ENCODE peak calls at places on chromosomes 3 and 15, in five cellular contexts. One of them, this sample, is unnamed.

GRCh38 chr3:196274585-196274984 is 12.9 kb downstream of the PCYT1A start:
- DNase-seq in GM12878: peak
- DNase-seq in K562: peak
- DNase-seq in HEK293T: no peak
- DNase-seq in HepG2: no peak
- DNase-seq in this sample: no peak

GRCh38 chr15:29554531-29554930 is 267.7 kb downstream of the TJP1 start:
- DNase-seq in GM12878: no peak
- DNase-seq in K562: no peak
- DNase-seq in HEK293T: no peak
- DNase-seq in HepG2: no peak
- DNase-seq in this sample: no peak

GRCh38 chr3:56137406-56137805 is 330.9 kb downstream of the ERC2 start:
- DNase-seq in GM12878: no peak
- DNase-seq in K562: no peak
- DNase-seq in HEK293T: no peak
- DNase-seq in HepG2: no peak
- DNase-seq in this sample: no peak

GRCh38 chr15:73982251-73982962 is 9.7 kb downstream of the STOML1 start:
- DNase-seq in GM12878: no peak
- DNase-seq in K562: no peak
- DNase-seq in HEK293T: no peak
- DNase-seq in HepG2: no peak
- DNase-seq in this sample: no peak

GRCh38 chr15:68677996-68678395 is 99.2 kb downstream of the CORO2B start:
- DNase-seq in GM12878: no peak
- DNase-seq in K562: no peak
- DNase-seq in HEK293T: no peak
- DNase-seq in HepG2: no peak
- DNase-seq in this sample: no peak

GRCh38 chr3:141447391-141447790 is 39.4 kb upstream of the RASA2 start:
- DNase-seq in GM12878: no peak
- DNase-seq in K562: no peak
- DNase-seq in HEK293T: no peak
- DNase-seq in HepG2: no peak
- DNase-seq in this sample: no peak

GRCh38 chr3:60102154-60102553 is 1052.3 kb upstream of the CFAP20DC start:
- DNase-seq in GM12878: no peak
- DNase-seq in K562: no peak
- DNase-seq in HEK293T: no peak
- DNase-seq in HepG2: no peak
- DNase-seq in this sample: no peak

GRCh38 chr3:11803977-11804903 is 42.4 kb downstream of the TAMM41 start:
- DNase-seq in GM12878: no peak
- DNase-seq in K562: peak
- DNase-seq in HEK293T: peak
- DNase-seq in HepG2: peak
- DNase-seq in this sample: peak

GRCh38 chr15:63348392-63348791 is 33.3 kb downstream of the CA12 start:
- DNase-seq in GM12878: no peak
- DNase-seq in K562: no peak
- DNase-seq in HEK293T: no peak
- DNase-seq in HepG2: no peak
- DNase-seq in this sample: peak

GRCh38 chr15:86167816-86168215 is 88.1 kb downstream of the AGBL1 start:
- DNase-seq in GM12878: no peak
- DNase-seq in K562: no peak
- DNase-seq in HEK293T: no peak
- DNase-seq in HepG2: no peak
- DNase-seq in this sample: no peak

GRCh38 chr3:138467905-138468304 is 33.5 kb downstream of the ESYT3 start:
- DNase-seq in GM12878: no peak
- DNase-seq in K562: no peak
- DNase-seq in HEK293T: no peak
- DNase-seq in HepG2: no peak
- DNase-seq in this sample: no peak

GRCh38 chr15:39919740-39920509 is at the start of gene GPR176:
- DNase-seq in GM12878: no peak
- DNase-seq in K562: no peak
- DNase-seq in HEK293T: peak
- DNase-seq in HepG2: no peak
- DNase-seq in this sample: peak

GRCh38 chr15:60616628-60617027 is 137.7 kb upstream of the ICE2 start:
- DNase-seq in GM12878: no peak
- DNase-seq in K562: no peak
- DNase-seq in HEK293T: no peak
- DNase-seq in HepG2: no peak
- DNase-seq in this sample: no peak

GRCh38 chr3:150443331-150443741 is 35.2 kb downstream of the TSC22D2 start:
- DNase-seq in GM12878: no peak
- DNase-seq in K562: no peak
- DNase-seq in HEK293T: no peak
- DNase-seq in HepG2: no peak
- DNase-seq in this sample: no peak

DNA sequence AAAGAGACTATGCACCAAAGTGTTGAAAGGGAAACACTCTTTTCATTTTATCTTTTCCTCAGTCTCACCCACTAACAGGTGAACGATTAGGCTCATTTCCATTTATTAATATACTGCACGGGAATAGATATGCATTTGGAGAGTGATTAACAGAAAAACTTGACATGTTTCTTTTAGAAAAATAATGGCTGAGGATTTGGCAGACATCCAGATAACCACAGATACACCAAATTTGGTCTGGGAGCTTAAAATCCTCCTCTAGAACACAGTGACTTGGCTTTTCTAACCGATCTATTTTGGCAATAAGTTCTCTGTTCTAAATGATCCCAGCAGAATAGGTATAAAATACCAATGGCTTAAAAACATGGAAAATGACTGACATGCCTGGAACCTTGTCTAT is 459.3 kb upstream of the SGO1 start:
- DNase-seq in GM12878: no peak
- DNase-seq in K562: no peak
- DNase-seq in HEK293T: no peak
- DNase-seq in HepG2: no peak
- DNase-seq in this sample: no peak
- TF ChIP-seq FOXM1 in GM12878: no peak
- TF ChIP-seq FOXM1 in K562: no peak
- TF ChIP-seq FOXM1 in HEK293T: no peak
- TF ChIP-seq FOXM1 in HepG2: no peak
- TF ChIP-seq FOXM1 in this sample: no peak

DNA sequence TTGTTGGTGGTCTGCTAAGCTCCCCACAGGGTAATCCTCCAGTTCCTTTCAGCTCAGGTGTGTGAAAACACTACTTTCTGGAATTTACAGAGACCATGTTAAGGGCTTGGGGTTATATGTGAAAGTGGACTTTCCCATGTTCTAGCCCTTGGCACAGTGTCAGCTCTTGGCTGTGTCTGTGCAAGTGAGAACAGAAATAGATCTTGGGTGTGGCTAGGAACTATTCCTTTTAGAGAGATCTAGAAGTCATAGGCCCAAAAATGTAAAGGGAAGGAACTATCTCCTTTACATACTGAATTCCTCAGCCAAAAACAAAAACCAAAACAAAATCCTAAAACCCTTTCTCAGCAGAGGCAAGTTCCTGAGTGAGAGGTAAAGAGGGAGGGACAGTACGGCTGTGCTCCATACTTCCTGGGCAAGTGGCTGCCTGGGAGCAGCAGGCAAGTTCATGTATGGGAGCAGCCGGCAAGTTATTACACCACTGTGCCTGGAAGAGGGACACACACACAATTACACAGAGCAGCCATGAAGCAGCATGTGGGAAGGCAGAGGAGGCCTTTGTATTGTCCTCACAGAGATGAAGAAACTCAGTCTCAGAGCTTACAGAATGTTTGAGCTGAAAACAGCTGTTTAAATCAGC is 19.9 kb upstream of the C3orf62 start:
- DNase-seq in GM12878: no peak
- DNase-seq in K562: no peak
- DNase-seq in HEK293T: no peak
- DNase-seq in HepG2: no peak
- DNase-seq in this sample: no peak
- TF ChIP-seq FOXM1 in GM12878: no peak
- TF ChIP-seq FOXM1 in K562: no peak
- TF ChIP-seq FOXM1 in HEK293T: no peak
- TF ChIP-seq FOXM1 in HepG2: no peak
- TF ChIP-seq FOXM1 in this sample: no peak

GRCh38 chr3:175065492-175065891 is 206.4 kb downstream of the NAALADL2 start:
- DNase-seq in GM12878: no peak
- DNase-seq in K562: no peak
- DNase-seq in HEK293T: no peak
- DNase-seq in HepG2: no peak
- DNase-seq in this sample: no peak
- TF ChIP-seq FOXM1 in GM12878: no peak
- TF ChIP-seq FOXM1 in K562: no peak
- TF ChIP-seq FOXM1 in HEK293T: no peak
- TF ChIP-seq FOXM1 in HepG2: no peak
- TF ChIP-seq FOXM1 in this sample: no peak

DNA sequence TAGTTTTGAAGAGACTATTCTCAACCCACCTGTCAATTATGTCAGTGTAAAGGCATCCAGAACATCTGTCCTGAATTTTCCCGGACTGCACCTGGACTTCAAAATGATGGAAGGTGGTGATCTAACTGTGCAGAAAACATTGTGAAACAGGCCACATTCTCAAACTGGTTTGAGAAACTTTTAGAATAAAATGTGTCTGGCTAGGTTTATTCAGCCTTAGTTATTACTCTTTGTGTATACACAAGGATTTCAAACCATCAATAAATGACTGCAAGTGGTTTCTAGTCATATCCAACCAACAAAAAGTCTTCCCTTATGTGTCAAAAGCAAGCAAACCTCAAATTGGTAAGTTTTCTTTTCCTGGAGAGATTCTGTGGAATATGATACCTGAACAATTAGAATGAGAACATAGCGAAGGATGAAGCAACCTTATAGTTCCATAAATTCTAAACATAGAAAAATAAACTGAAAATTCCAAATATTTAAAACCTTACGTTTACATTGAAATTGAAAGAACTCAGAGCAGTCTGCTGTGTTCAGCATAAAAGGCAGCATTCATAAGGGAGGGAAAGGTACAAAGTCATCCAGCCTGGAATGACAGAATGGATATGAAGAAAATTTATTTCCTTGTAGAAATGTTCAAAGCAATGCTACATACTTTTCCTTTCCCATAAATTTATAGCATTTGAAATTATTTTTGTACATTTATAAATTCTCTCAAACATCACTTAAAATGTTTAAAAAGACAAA is 306.6 kb upstream of the TGFBR2 start:
- DNase-seq in GM12878: no peak
- DNase-seq in K562: no peak
- DNase-seq in HEK293T: no peak
- DNase-seq in HepG2: peak
- DNase-seq in this sample: no peak
- TF ChIP-seq FOXM1 in GM12878: no peak
- TF ChIP-seq FOXM1 in K562: no peak
- TF ChIP-seq FOXM1 in HEK293T: no peak
- TF ChIP-seq FOXM1 in HepG2: no peak
- TF ChIP-seq FOXM1 in this sample: no peak

DNA sequence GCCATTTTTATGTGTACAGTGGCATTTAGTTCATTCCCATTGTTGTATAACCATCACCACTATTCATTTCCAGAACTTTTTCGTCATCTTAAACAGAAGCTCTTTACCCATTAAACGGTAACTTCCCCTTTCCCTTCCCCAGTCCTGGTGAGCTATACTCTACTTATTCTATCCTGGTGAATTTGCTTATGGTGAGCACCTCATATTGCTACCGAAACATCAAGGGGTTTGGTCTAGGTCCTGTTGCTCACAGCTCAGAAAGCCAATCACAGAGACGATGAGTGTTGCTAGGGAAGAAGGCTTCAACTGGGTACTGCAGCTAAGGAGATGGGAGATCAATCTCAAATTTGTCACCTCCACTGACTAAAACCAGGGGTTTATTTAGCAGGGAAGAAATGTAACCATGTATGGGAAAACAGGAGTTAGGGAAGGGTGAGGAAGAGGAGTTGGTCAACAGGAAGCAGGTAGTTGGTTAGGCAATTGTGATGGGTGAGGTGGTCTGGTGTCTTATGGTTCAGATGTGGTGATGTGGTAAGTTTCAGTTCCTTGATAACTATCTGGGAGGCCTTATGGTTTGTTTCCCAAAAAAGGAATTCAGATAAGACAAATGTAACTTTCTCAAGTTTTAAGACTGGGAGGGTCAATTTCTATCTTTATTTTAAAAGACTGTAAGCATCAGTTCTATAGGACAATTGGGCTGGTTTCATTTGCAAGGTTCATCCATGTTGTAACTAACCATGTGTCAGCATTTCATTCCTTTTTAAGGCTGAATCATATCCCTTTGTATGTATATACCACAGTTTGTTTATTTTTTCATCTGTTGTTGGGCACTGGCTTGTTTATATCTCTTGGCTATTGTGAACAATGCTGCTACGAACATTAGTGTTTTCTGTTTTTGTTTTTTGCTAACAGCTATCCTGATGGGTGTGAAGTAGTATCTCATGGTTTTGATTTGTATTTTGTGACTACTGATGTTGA is 24.3 kb downstream of the ARHGAP11B start:
- DNase-seq in GM12878: peak
- DNase-seq in K562: no peak
- DNase-seq in HEK293T: no peak
- DNase-seq in HepG2: no peak
- DNase-seq in this sample: no peak
- TF ChIP-seq FOXM1 in GM12878: peak
- TF ChIP-seq FOXM1 in K562: no peak
- TF ChIP-seq FOXM1 in HEK293T: no peak
- TF ChIP-seq FOXM1 in HepG2: no peak
- TF ChIP-seq FOXM1 in this sample: no peak

This sample was measured in SK-N-SH.